ENCODE peak calls at places on chromosome 9, in seven cellular contexts. One of them, this sample, is unnamed.

GRCh38 chr9:108691614-108692013 is 164.2 kb downstream of the ACTL7B start:
- DNase-seq in mesendoderm: no peak
- DNase-seq in IMR-90: no peak
- DNase-seq in mesenchymal stem cell: no peak
- DNase-seq in neuronal stem cell: no peak
- DNase-seq in H9: no peak
- DNase-seq in H1: no peak
- DNase-seq in this sample: peak

GRCh38 chr9:99579964-99580363 is 241.7 kb upstream of the NR4A3 start:
- DNase-seq in H1: no peak
- DNase-seq in mesenchymal stem cell: no peak
- DNase-seq in neuronal stem cell: no peak
- DNase-seq in H9: no peak
- DNase-seq in IMR-90: no peak
- DNase-seq in mesendoderm: no peak
- DNase-seq in this sample: peak

GRCh38 chr9:130239363-130239695 is 26.2 kb upstream of the HMCN2 start:
- DNase-seq in mesenchymal stem cell: no peak
- DNase-seq in mesendoderm: no peak
- DNase-seq in neuronal stem cell: no peak
- DNase-seq in H9: no peak
- DNase-seq in H1: no peak
- DNase-seq in IMR-90: no peak
- DNase-seq in this sample: no peak

GRCh38 chr9:127505396-127506116 is 54.2 kb downstream of the LRSAM1 start:
- DNase-seq in neuronal stem cell: no peak
- DNase-seq in mesendoderm: peak
- DNase-seq in mesenchymal stem cell: peak
- DNase-seq in H9: peak
- DNase-seq in IMR-90: no peak
- DNase-seq in H1: peak
- DNase-seq in this sample: peak

GRCh38 chr9:87547665-87548064 is 50.0 kb downstream of the DAPK1 start:
- DNase-seq in neuronal stem cell: no peak
- DNase-seq in mesenchymal stem cell: no peak
- DNase-seq in H1: no peak
- DNase-seq in mesendoderm: peak
- DNase-seq in IMR-90: no peak
- DNase-seq in H9: no peak
- DNase-seq in this sample: peak

GRCh38 chr9:129111762-129112151 is 542 bp downstream of the PTPA start:
- DNase-seq in H9: peak
- DNase-seq in mesenchymal stem cell: peak
- DNase-seq in mesendoderm: peak
- DNase-seq in H1: no peak
- DNase-seq in neuronal stem cell: no peak
- DNase-seq in IMR-90: peak
- DNase-seq in this sample: no peak

GRCh38 chr9:127580879-127581278 is 31.2 kb upstream of the STXBP1 start:
- DNase-seq in neuronal stem cell: no peak
- DNase-seq in H1: no peak
- DNase-seq in mesendoderm: no peak
- DNase-seq in IMR-90: no peak
- DNase-seq in mesenchymal stem cell: no peak
- DNase-seq in H9: no peak
- DNase-seq in this sample: no peak

GRCh38 chr9:116099821-116100220 is 53.8 kb upstream of the PAPPA start:
- DNase-seq in H9: no peak
- DNase-seq in IMR-90: peak
- DNase-seq in mesendoderm: no peak
- DNase-seq in neuronal stem cell: no peak
- DNase-seq in mesenchymal stem cell: peak
- DNase-seq in H1: no peak
- DNase-seq in this sample: peak

GRCh38 chr9:34891386-34891785 is 66.7 kb upstream of the PHF24 start:
- DNase-seq in neuronal stem cell: no peak
- DNase-seq in mesendoderm: no peak
- DNase-seq in mesenchymal stem cell: no peak
- DNase-seq in H1: no peak
- DNase-seq in H9: no peak
- DNase-seq in IMR-90: no peak
- DNase-seq in this sample: peak

GRCh38 chr9:101485873-101486692 is 47.6 kb upstream of the RNF20 start:
- DNase-seq in H9: peak
- DNase-seq in mesendoderm: peak
- DNase-seq in IMR-90: peak
- DNase-seq in mesenchymal stem cell: peak
- DNase-seq in neuronal stem cell: peak
- DNase-seq in H1: peak
- DNase-seq in this sample: peak

GRCh38 chr9:79611091-79611614 is 39.4 kb downstream of the TLE4 start:
- DNase-seq in mesenchymal stem cell: peak
- DNase-seq in H1: no peak
- DNase-seq in IMR-90: peak
- DNase-seq in mesendoderm: peak
- DNase-seq in neuronal stem cell: peak
- DNase-seq in H9: no peak
- DNase-seq in this sample: peak

GRCh38 chr9:85223506-85224108 is 518.1 kb downstream of the AGTPBP1 start:
- DNase-seq in IMR-90: no peak
- DNase-seq in H9: no peak
- DNase-seq in neuronal stem cell: no peak
- DNase-seq in H1: no peak
- DNase-seq in mesendoderm: no peak
- DNase-seq in mesenchymal stem cell: no peak
- DNase-seq in this sample: no peak

GRCh38 chr9:132074736-132075135 is 4.9 kb downstream of the MED27 start:
- DNase-seq in neuronal stem cell: no peak
- DNase-seq in H1: no peak
- DNase-seq in IMR-90: peak
- DNase-seq in mesendoderm: no peak
- DNase-seq in H9: no peak
- DNase-seq in mesenchymal stem cell: no peak
- DNase-seq in this sample: no peak

GRCh38 chr9:131823701-131824146 is 83.8 kb upstream of the RAPGEF1 start:
- DNase-seq in mesenchymal stem cell: no peak
- DNase-seq in mesendoderm: no peak
- DNase-seq in neuronal stem cell: no peak
- DNase-seq in H1: no peak
- DNase-seq in IMR-90: no peak
- DNase-seq in H9: no peak
- DNase-seq in this sample: no peak

GRCh38 chr9:76759726-76760125 is 4.5 kb upstream of the PCA3 start:
- DNase-seq in mesendoderm: no peak
- DNase-seq in neuronal stem cell: no peak
- DNase-seq in mesenchymal stem cell: no peak
- DNase-seq in H1: no peak
- DNase-seq in H9: no peak
- DNase-seq in IMR-90: no peak
- DNase-seq in this sample: no peak

GRCh38 chr9:126698756-126699155 is 85.0 kb downstream of the LMX1B start:
- DNase-seq in H1: no peak
- DNase-seq in mesendoderm: no peak
- DNase-seq in H9: no peak
- DNase-seq in neuronal stem cell: no peak
- DNase-seq in mesenchymal stem cell: no peak
- DNase-seq in IMR-90: no peak
- DNase-seq in this sample: no peak

GRCh38 chr9:109555215-109555614 is 57.1 kb upstream of the PTPN3 start:
- DNase-seq in IMR-90: no peak
- DNase-seq in neuronal stem cell: no peak
- DNase-seq in mesendoderm: no peak
- DNase-seq in mesenchymal stem cell: no peak
- DNase-seq in H9: no peak
- DNase-seq in H1: no peak
- DNase-seq in this sample: no peak

GRCh38 chr9:34501889-34502425 is 20.8 kb downstream of the ENHO start:
- DNase-seq in neuronal stem cell: no peak
- DNase-seq in mesenchymal stem cell: no peak
- DNase-seq in mesendoderm: peak
- DNase-seq in H9: peak
- DNase-seq in H1: no peak
- DNase-seq in IMR-90: peak
- DNase-seq in this sample: no peak

GRCh38 chr9:35526087-35526801 is 36.3 kb downstream of the RUSC2 start:
- DNase-seq in neuronal stem cell: no peak
- DNase-seq in H9: no peak
- DNase-seq in mesendoderm: no peak
- DNase-seq in IMR-90: peak
- DNase-seq in H1: no peak
- DNase-seq in mesenchymal stem cell: peak
- DNase-seq in this sample: peak

GRCh38 chr9:129121483-129121882 is 10.3 kb downstream of the PTPA start:
- DNase-seq in mesenchymal stem cell: no peak
- DNase-seq in mesendoderm: no peak
- DNase-seq in neuronal stem cell: no peak
- DNase-seq in H9: no peak
- DNase-seq in IMR-90: peak
- DNase-seq in H1: no peak
- DNase-seq in this sample: no peak

GRCh38 chr9:130971294-130971849 is 32.3 kb upstream of the FIBCD1 start:
- DNase-seq in mesendoderm: no peak
- DNase-seq in neuronal stem cell: no peak
- DNase-seq in mesenchymal stem cell: no peak
- DNase-seq in H9: peak
- DNase-seq in IMR-90: no peak
- DNase-seq in H1: no peak
- DNase-seq in this sample: no peak

GRCh38 chr9:129962376-129962765 is 80.6 kb downstream of the FNBP1 start:
- DNase-seq in H9: no peak
- DNase-seq in IMR-90: no peak
- DNase-seq in mesendoderm: peak
- DNase-seq in mesenchymal stem cell: peak
- DNase-seq in neuronal stem cell: no peak
- DNase-seq in H1: no peak
- DNase-seq in this sample: no peak

GRCh38 chr9:126365780-126366179 is 39.2 kb downstream of the MVB12B start:
- DNase-seq in mesendoderm: peak
- DNase-seq in neuronal stem cell: no peak
- DNase-seq in H1: no peak
- DNase-seq in mesenchymal stem cell: no peak
- DNase-seq in IMR-90: no peak
- DNase-seq in H9: no peak
- DNase-seq in this sample: no peak

GRCh38 chr9:94971378-94972131 is 245.1 kb downstream of the AOPEP start:
- DNase-seq in neuronal stem cell: no peak
- DNase-seq in H9: no peak
- DNase-seq in H1: no peak
- DNase-seq in mesendoderm: no peak
- DNase-seq in mesenchymal stem cell: no peak
- DNase-seq in IMR-90: no peak
- DNase-seq in this sample: no peak

GRCh38 chr9:122118343-122119165 is 25.4 kb upstream of the TTLL11 start:
- DNase-seq in H9: no peak
- DNase-seq in mesendoderm: no peak
- DNase-seq in IMR-90: peak
- DNase-seq in H1: no peak
- DNase-seq in neuronal stem cell: no peak
- DNase-seq in mesenchymal stem cell: no peak
- DNase-seq in this sample: no peak

GRCh38 chr9:98010450-98010849 is 27.3 kb downstream of the ANP32B start:
- DNase-seq in neuronal stem cell: no peak
- DNase-seq in mesendoderm: peak
- DNase-seq in IMR-90: peak
- DNase-seq in H1: no peak
- DNase-seq in H9: peak
- DNase-seq in mesenchymal stem cell: peak
- DNase-seq in this sample: peak

GRCh38 chr9:101311759-101312420 is 72.9 kb downstream of the BAAT start:
- DNase-seq in mesendoderm: peak
- DNase-seq in IMR-90: peak
- DNase-seq in H9: no peak
- DNase-seq in neuronal stem cell: peak
- DNase-seq in mesenchymal stem cell: peak
- DNase-seq in H1: no peak
- DNase-seq in this sample: peak

GRCh38 chr9:127972316-127972871 is 8.4 kb downstream of the EEIG1 start:
- DNase-seq in mesendoderm: no peak
- DNase-seq in IMR-90: no peak
- DNase-seq in mesenchymal stem cell: peak
- DNase-seq in H9: peak
- DNase-seq in H1: no peak
- DNase-seq in neuronal stem cell: no peak
- DNase-seq in this sample: no peak

GRCh38 chr9:127197861-127198430 is 66.6 kb upstream of the GARNL3 start:
- DNase-seq in mesenchymal stem cell: peak
- DNase-seq in H1: no peak
- DNase-seq in neuronal stem cell: no peak
- DNase-seq in H9: no peak
- DNase-seq in IMR-90: peak
- DNase-seq in mesendoderm: no peak
- DNase-seq in this sample: no peak

GRCh38 chr9:15069106-15069505 is 158.9 kb upstream of the FREM1 start:
- DNase-seq in H9: no peak
- DNase-seq in mesendoderm: peak
- DNase-seq in mesenchymal stem cell: no peak
- DNase-seq in IMR-90: no peak
- DNase-seq in H1: no peak
- DNase-seq in neuronal stem cell: no peak
- DNase-seq in this sample: no peak

GRCh38 chr9:31253800-31254762 is 1130.4 kb upstream of the ACO1 start:
- DNase-seq in neuronal stem cell: no peak
- DNase-seq in IMR-90: no peak
- DNase-seq in mesenchymal stem cell: no peak
- DNase-seq in H9: no peak
- DNase-seq in mesendoderm: no peak
- DNase-seq in H1: no peak
- DNase-seq in this sample: no peak
- H3K23ac ChIP-seq in neuronal stem cell: no peak
- H3K23ac ChIP-seq in IMR-90: no peak
- H3K23ac ChIP-seq in mesenchymal stem cell: no peak
- H3K23ac ChIP-seq in H9: no peak
- H3K23ac ChIP-seq in mesendoderm: no peak
- H3K23ac ChIP-seq in H1: no peak
- H3K23ac ChIP-seq in this sample: no peak

GRCh38 chr9:92669527-92669889 is 423 bp downstream of the IPPK start:
- DNase-seq in mesendoderm: no peak
- DNase-seq in H9: no peak
- DNase-seq in H1: peak
- DNase-seq in IMR-90: no peak
- DNase-seq in neuronal stem cell: no peak
- DNase-seq in mesenchymal stem cell: peak
- DNase-seq in this sample: no peak
- H3K23ac ChIP-seq in mesendoderm: peak
- H3K23ac ChIP-seq in H9: no peak
- H3K23ac ChIP-seq in H1: no peak
- H3K23ac ChIP-seq in IMR-90: peak
- H3K23ac ChIP-seq in neuronal stem cell: peak
- H3K23ac ChIP-seq in mesenchymal stem cell: no peak
- H3K23ac ChIP-seq in this sample: no peak

GRCh38 chr9:136665704-136666363 is 3.1 kb downstream of the EGFL7 start:
- DNase-seq in neuronal stem cell: no peak
- DNase-seq in mesenchymal stem cell: no peak
- DNase-seq in H1: no peak
- DNase-seq in mesendoderm: no peak
- DNase-seq in IMR-90: no peak
- DNase-seq in H9: no peak
- DNase-seq in this sample: no peak
- H3K23ac ChIP-seq in neuronal stem cell: no peak
- H3K23ac ChIP-seq in mesenchymal stem cell: no peak
- H3K23ac ChIP-seq in H1: no peak
- H3K23ac ChIP-seq in mesendoderm: no peak
- H3K23ac ChIP-seq in IMR-90: no peak
- H3K23ac ChIP-seq in H9: no peak
- H3K23ac ChIP-seq in this sample: no peak

GRCh38 chr9:75504721-75505120 is 385.8 kb upstream of the PCSK5 start:
- DNase-seq in H9: no peak
- DNase-seq in IMR-90: no peak
- DNase-seq in mesenchymal stem cell: no peak
- DNase-seq in H1: no peak
- DNase-seq in mesendoderm: no peak
- DNase-seq in neuronal stem cell: no peak
- DNase-seq in this sample: no peak
- H3K23ac ChIP-seq in H9: no peak
- H3K23ac ChIP-seq in IMR-90: no peak
- H3K23ac ChIP-seq in mesenchymal stem cell: no peak
- H3K23ac ChIP-seq in H1: no peak
- H3K23ac ChIP-seq in mesendoderm: no peak
- H3K23ac ChIP-seq in neuronal stem cell: no peak
- H3K23ac ChIP-seq in this sample: no peak

This sample was measured in trophoblast cell.